ENCODE peak calls at places on chromosomes 3 and 15, in five cellular contexts. M, K, J, W and G are unnamed samples.
A peak's percentile ranks its signal among the peaks of the same experiment; 100 is the strongest.

GRCh38 chr15:88385078-88385700 is 82.0 kb downstream of the MRPL46 start:
- DNase-seq in K (no peak), J (no peak), M (no peak), W (no peak), G (no peak)

GRCh38 chr3:119469378-119470189 is 821 bp downstream of the POGLUT1 start:
- DNase-seq in W (no peak), K (no peak), M (no peak), J (no peak), G (peak; percentile 25)

GRCh38 chr3:128243602-128244504 is 90.6 kb downstream of the EEFSEC start:
- DNase-seq in J (no peak), M (peak; percentile 30), K (no peak), W (no peak), G (no peak)

GRCh38 chr15:70557506-70558258 is 205.7 kb downstream of the UACA start:
- DNase-seq in J (no peak), W (no peak), M (no peak), K (no peak), G (no peak)

GRCh38 chr3:127738192-127738840 is 65.6 kb downstream of the ABTB1 start:
- DNase-seq in J (no peak), K (no peak), M (peak; percentile 29), W (peak; percentile 20), G (no peak)

GRCh38 chr3:196600359-196600758 is 31.9 kb downstream of the FBXO45 start:
- DNase-seq in J (no peak), W (no peak), K (no peak), M (no peak), G (no peak)

GRCh38 chr3:122969585-122970453 is 57.7 kb downstream of the SEMA5B start:
- DNase-seq in J (no peak), K (no peak), M (no peak), W (no peak), G (no peak)

GRCh38 chr15:60605879-60606304 is 127.0 kb upstream of the ICE2 start:
- DNase-seq in J (no peak), K (no peak), M (peak; percentile 92), W (peak; percentile 48), G (no peak)

GRCh38 chr3:73685061-73685460 is 60.3 kb upstream of the PDZRN3 start:
- DNase-seq in J (no peak), M (no peak), K (no peak), W (no peak), G (no peak)

GRCh38 chr3:142117052-142117451 is 32.3 kb downstream of the TFDP2 start:
- DNase-seq in W (no peak), M (peak; percentile 22), J (no peak), K (no peak), G (no peak)

GRCh38 chr3:14701676-14702075 is 26.7 kb downstream of the C3orf20 start:
- DNase-seq in W (no peak), K (no peak), J (no peak), M (no peak), G (no peak)

GRCh38 chr3:143119009-143119914 is at the start of gene CHST2:
- DNase-seq in W (no peak), K (peak; percentile 80), M (peak; percentile 91), J (peak; percentile 37), G (no peak)

GRCh38 chr3:141389703-141390102 is 21.4 kb downstream of the ZBTB38 start:
- DNase-seq in J (no peak), W (no peak), K (no peak), M (no peak), G (no peak)

GRCh38 chr3:184417619-184418327 is 37.9 kb downstream of the CHRD start:
- DNase-seq in M (peak; percentile 67), K (peak; percentile 75), J (peak; percentile 40), W (peak; percentile 22), G (peak; percentile 8)

GRCh38 chr3:99472385-99472784 is 166.0 kb upstream of the COL8A1 start:
- DNase-seq in M (no peak), J (no peak), K (no peak), W (no peak), G (no peak)

GRCh38 chr3:89946863-89947262 is 839.4 kb downstream of the EPHA3 start:
- DNase-seq in W (no peak), K (no peak), J (no peak), M (no peak), G (no peak)

GRCh38 chr3:161148832-161149475 is 43.8 kb upstream of the B3GALNT1 start:
- DNase-seq in J (no peak), W (no peak), M (no peak), K (no peak), G (no peak)

GRCh38 chr15:41603941-41604660 is 45.1 kb downstream of the TYRO3 start:
- DNase-seq in K (peak; percentile 48), W (no peak), M (peak; percentile 88), J (peak; percentile 22), G (no peak)

GRCh38 chr15:78072080-78072892 is 5.2 kb downstream of the TBC1D2B start:
- DNase-seq in W (peak; percentile 58), M (no peak), J (no peak), K (no peak), G (no peak)